ENCODE peak calls at places on chromosomes 4 and X, in five cellular contexts. B is endothelial cell; D is G401; F is mucosa of gallbladder; Z is CD4-positive, alpha-beta T cell. U is an unnamed sample.

GRCh38 chr4:93791570-93792195 is 36.9 kb upstream of the ATOH1 start:
- DNase-seq in F (peak; percentile 38), Z (no peak), B (peak; percentile 69), D (peak; percentile 66), U (no peak)

GRCh38 chrX:1035206-1035605 is 177.2 kb downstream of the CRLF2 start:
- DNase-seq in D (no peak), F (no peak), B (no peak), Z (no peak), U (no peak)

GRCh38 chr4:182555997-182556418 is 312.8 kb downstream of the TENM3 start:
- DNase-seq in B (no peak), Z (no peak), D (peak; percentile 20), F (no peak), U (no peak)

GRCh38 chrX:1380672-1381233 is 11.2 kb downstream of the SLC25A6 start:
- DNase-seq in Z (no peak), F (no peak), B (no peak), D (no peak), U (no peak)

GRCh38 chrX:151680805-151681204 is 14.5 kb upstream of the PRRG3 start:
- DNase-seq in Z (peak; percentile 35), D (peak; percentile 3), F (peak; percentile 29), B (peak; percentile 67), U (peak; percentile 27)

GRCh38 chrX:42229533-42229932 is 306.2 kb upstream of the CASK start:
- DNase-seq in Z (no peak), D (no peak), B (no peak), F (no peak), U (no peak)

GRCh38 chr4:53777244-53777984 is 186.1 kb upstream of the LNX1 start:
- DNase-seq in F (no peak), D (no peak), B (no peak), Z (no peak), U (no peak)

GRCh38 chr4:145935253-145936141 is 3.1 kb downstream of the ZNF827 start:
- DNase-seq in B (peak; percentile 26), D (peak; percentile 42), Z (no peak), F (peak; percentile 19), U (no peak)

GRCh38 chr4:117996891-117997290 is 37.4 kb upstream of the NDST3 start:
- DNase-seq in Z (no peak), F (no peak), B (no peak), D (peak; percentile 87), U (no peak)

GRCh38 chr4:1675136-1675801 is 8.8 kb downstream of the FAM53A start:
- DNase-seq in F (no peak), D (no peak), Z (no peak), B (no peak), U (no peak)

GRCh38 chr4:10521386-10521785 is 64.2 kb upstream of the ZNF518B start:
- DNase-seq in B (no peak), Z (no peak), D (no peak), F (no peak), U (no peak)

GRCh38 chrX:30513284-30513683 is 64.3 kb downstream of the TASL start:
- DNase-seq in D (no peak), B (no peak), F (no peak), Z (no peak), U (no peak)

GRCh38 chrX:79413009-79413408 is 45.9 kb upstream of the ITM2A start:
- DNase-seq in Z (no peak), D (no peak), B (no peak), F (no peak), U (no peak)

GRCh38 chr4:183746305-183747229 is 87.5 kb downstream of the TRAPPC11 start:
- DNase-seq in B (no peak), F (no peak), Z (no peak), D (no peak), U (no peak)

GRCh38 chr4:88892646-88893045 is 164.3 kb downstream of the FAM13A start:
- DNase-seq in F (no peak), D (no peak), Z (no peak), B (no peak), U (no peak)

GRCh38 chr4:44326716-44327115 is 121.9 kb downstream of the KCTD8 start:
- DNase-seq in F (no peak), D (peak; percentile 92), B (no peak), Z (no peak), U (no peak)

GRCh38 chr4:168832746-168833575 is 177.1 kb downstream of the CBR4 start:
- DNase-seq in B (peak; percentile 35), F (no peak), Z (no peak), D (peak; percentile 74), U (no peak)

GRCh38 chr4:103046416-103047290 is 27.1 kb upstream of the SLC9B1 start:
- DNase-seq in F (peak; percentile 12), B (peak; percentile 24), Z (peak; percentile 29), D (peak; percentile 64), U (peak; percentile 9)